ENCODE peak calls at places on chromosomes 3 and 15, in ten cellular contexts. One of them, this sample, is unnamed.

GRCh38 chr15:70196314-70197291 is 98.9 kb upstream of the TLE3 start:
- DNase-seq in WTC11: peak; percentile 81
- DNase-seq in GM13976: peak; percentile 91
- DNase-seq in MM.1S: peak; percentile 97
- DNase-seq in AG09309: peak; percentile 74
- DNase-seq in upper lobe of right lung: peak; percentile 71
- DNase-seq in ascending aorta: no peak
- DNase-seq in fibroblast of lung: peak; percentile 75
- DNase-seq in spleen: no peak
- DNase-seq in colonic mucosa: no peak
- DNase-seq in this sample: peak; percentile 26

GRCh38 chr15:74378853-74379252 is 11.4 kb upstream of the CYP11A1 start:
- DNase-seq in WTC11: no peak
- DNase-seq in GM13976: no peak
- DNase-seq in MM.1S: no peak
- DNase-seq in AG09309: no peak
- DNase-seq in upper lobe of right lung: no peak
- DNase-seq in ascending aorta: no peak
- DNase-seq in fibroblast of lung: no peak
- DNase-seq in spleen: no peak
- DNase-seq in colonic mucosa: no peak
- DNase-seq in this sample: peak; percentile 88

GRCh38 chr3:57026918-57027317 is 33.5 kb upstream of the SPATA12 start:
- DNase-seq in WTC11: no peak
- DNase-seq in GM13976: no peak
- DNase-seq in MM.1S: no peak
- DNase-seq in AG09309: no peak
- DNase-seq in upper lobe of right lung: no peak
- DNase-seq in ascending aorta: no peak
- DNase-seq in fibroblast of lung: peak; percentile 67
- DNase-seq in spleen: no peak
- DNase-seq in colonic mucosa: peak; percentile 36
- DNase-seq in this sample: no peak

GRCh38 chr3:32325957-32326356 is 65.7 kb upstream of the CMTM7 start:
- DNase-seq in WTC11: no peak
- DNase-seq in GM13976: no peak
- DNase-seq in MM.1S: no peak
- DNase-seq in AG09309: no peak
- DNase-seq in upper lobe of right lung: no peak
- DNase-seq in ascending aorta: no peak
- DNase-seq in fibroblast of lung: peak; percentile 25
- DNase-seq in spleen: no peak
- DNase-seq in colonic mucosa: no peak
- DNase-seq in this sample: no peak

GRCh38 chr3:57911588-57911987 is 96.6 kb upstream of the FLNB start:
- DNase-seq in WTC11: no peak
- DNase-seq in GM13976: no peak
- DNase-seq in MM.1S: no peak
- DNase-seq in AG09309: no peak
- DNase-seq in upper lobe of right lung: no peak
- DNase-seq in ascending aorta: no peak
- DNase-seq in fibroblast of lung: peak; percentile 34
- DNase-seq in spleen: no peak
- DNase-seq in colonic mucosa: no peak
- DNase-seq in this sample: no peak

GRCh38 chr15:89203705-89204273 is 17.6 kb downstream of the RLBP1 start:
- DNase-seq in WTC11: no peak
- DNase-seq in GM13976: peak; percentile 47
- DNase-seq in MM.1S: no peak
- DNase-seq in AG09309: no peak
- DNase-seq in upper lobe of right lung: no peak
- DNase-seq in ascending aorta: no peak
- DNase-seq in fibroblast of lung: no peak
- DNase-seq in spleen: no peak
- DNase-seq in colonic mucosa: no peak
- DNase-seq in this sample: peak; percentile 70

GRCh38 chr3:45656575-45657363 is 32.4 kb upstream of the SACM1L start:
- DNase-seq in WTC11: peak; percentile 87
- DNase-seq in GM13976: peak; percentile 79
- DNase-seq in MM.1S: peak; percentile 92
- DNase-seq in AG09309: peak; percentile 91
- DNase-seq in upper lobe of right lung: peak; percentile 92
- DNase-seq in ascending aorta: peak; percentile 73
- DNase-seq in fibroblast of lung: peak; percentile 97
- DNase-seq in spleen: peak; percentile 91
- DNase-seq in colonic mucosa: peak; percentile 92
- DNase-seq in this sample: peak; percentile 94

GRCh38 chr3:188283347-188283746 is 129.4 kb downstream of the LPP start:
- DNase-seq in WTC11: no peak
- DNase-seq in GM13976: no peak
- DNase-seq in MM.1S: no peak
- DNase-seq in AG09309: no peak
- DNase-seq in upper lobe of right lung: no peak
- DNase-seq in ascending aorta: no peak
- DNase-seq in fibroblast of lung: peak; percentile 88
- DNase-seq in spleen: no peak
- DNase-seq in colonic mucosa: peak; percentile 43
- DNase-seq in this sample: no peak

GRCh38 chr3:141482250-141482937 is 4.4 kb upstream of the RASA2 start:
- DNase-seq in WTC11: no peak
- DNase-seq in GM13976: no peak
- DNase-seq in MM.1S: no peak
- DNase-seq in AG09309: peak; percentile 72
- DNase-seq in upper lobe of right lung: no peak
- DNase-seq in ascending aorta: no peak
- DNase-seq in fibroblast of lung: peak; percentile 76
- DNase-seq in spleen: no peak
- DNase-seq in colonic mucosa: no peak
- DNase-seq in this sample: no peak

GRCh38 chr3:50269977-50270413 is 1.0 kb downstream of the SEMA3B start:
- DNase-seq in WTC11: no peak
- DNase-seq in GM13976: no peak
- DNase-seq in MM.1S: no peak
- DNase-seq in AG09309: no peak
- DNase-seq in upper lobe of right lung: no peak
- DNase-seq in ascending aorta: no peak
- DNase-seq in fibroblast of lung: no peak
- DNase-seq in spleen: no peak
- DNase-seq in colonic mucosa: no peak
- DNase-seq in this sample: no peak

GRCh38 chr15:64938192-64938591 is 26.5 kb downstream of the ANKDD1A start:
- DNase-seq in WTC11: no peak
- DNase-seq in GM13976: no peak
- DNase-seq in MM.1S: peak; percentile 7
- DNase-seq in AG09309: no peak
- DNase-seq in upper lobe of right lung: no peak
- DNase-seq in ascending aorta: no peak
- DNase-seq in fibroblast of lung: no peak
- DNase-seq in spleen: no peak
- DNase-seq in colonic mucosa: no peak
- DNase-seq in this sample: no peak

GRCh38 chr3:107208100-107208499 is 169.1 kb upstream of the CCDC54 start:
- DNase-seq in WTC11: no peak
- DNase-seq in GM13976: no peak
- DNase-seq in MM.1S: no peak
- DNase-seq in AG09309: peak; percentile 95
- DNase-seq in upper lobe of right lung: no peak
- DNase-seq in ascending aorta: no peak
- DNase-seq in fibroblast of lung: peak; percentile 100
- DNase-seq in spleen: no peak
- DNase-seq in colonic mucosa: peak; percentile 25
- DNase-seq in this sample: no peak

GRCh38 chr3:45236964-45237363 is 10.9 kb upstream of the TMEM158 start:
- DNase-seq in WTC11: no peak
- DNase-seq in GM13976: no peak
- DNase-seq in MM.1S: no peak
- DNase-seq in AG09309: no peak
- DNase-seq in upper lobe of right lung: no peak
- DNase-seq in ascending aorta: no peak
- DNase-seq in fibroblast of lung: no peak
- DNase-seq in spleen: no peak
- DNase-seq in colonic mucosa: no peak
- DNase-seq in this sample: no peak

GRCh38 chr15:51232581-51232980 is 105.8 kb downstream of the CYP19A1 start:
- DNase-seq in WTC11: no peak
- DNase-seq in GM13976: no peak
- DNase-seq in MM.1S: no peak
- DNase-seq in AG09309: no peak
- DNase-seq in upper lobe of right lung: no peak
- DNase-seq in ascending aorta: no peak
- DNase-seq in fibroblast of lung: no peak
- DNase-seq in spleen: no peak
- DNase-seq in colonic mucosa: no peak
- DNase-seq in this sample: no peak

GRCh38 chr15:51234181-51234927 is 104.0 kb downstream of the CYP19A1 start:
- DNase-seq in WTC11: no peak
- DNase-seq in GM13976: no peak
- DNase-seq in MM.1S: no peak
- DNase-seq in AG09309: no peak
- DNase-seq in upper lobe of right lung: no peak
- DNase-seq in ascending aorta: no peak
- DNase-seq in fibroblast of lung: no peak
- DNase-seq in spleen: no peak
- DNase-seq in colonic mucosa: no peak
- DNase-seq in this sample: no peak

GRCh38 chr15:51227967-51228783 is 110.2 kb downstream of the CYP19A1 start:
- DNase-seq in WTC11: no peak
- DNase-seq in GM13976: peak; percentile 76
- DNase-seq in MM.1S: peak; percentile 81
- DNase-seq in AG09309: peak; percentile 79
- DNase-seq in upper lobe of right lung: no peak
- DNase-seq in ascending aorta: peak; percentile 19
- DNase-seq in fibroblast of lung: peak; percentile 88
- DNase-seq in spleen: no peak
- DNase-seq in colonic mucosa: no peak
- DNase-seq in this sample: peak; percentile 48

GRCh38 chr15:51226813-51227212 is 111.6 kb downstream of the CYP19A1 start:
- DNase-seq in WTC11: no peak
- DNase-seq in GM13976: no peak
- DNase-seq in MM.1S: no peak
- DNase-seq in AG09309: no peak
- DNase-seq in upper lobe of right lung: no peak
- DNase-seq in ascending aorta: no peak
- DNase-seq in fibroblast of lung: no peak
- DNase-seq in spleen: no peak
- DNase-seq in colonic mucosa: no peak
- DNase-seq in this sample: no peak

GRCh38 chr15:51229907-51230328 is 108.5 kb downstream of the CYP19A1 start:
- DNase-seq in WTC11: no peak
- DNase-seq in GM13976: peak; percentile 45
- DNase-seq in MM.1S: peak; percentile 69
- DNase-seq in AG09309: no peak
- DNase-seq in upper lobe of right lung: no peak
- DNase-seq in ascending aorta: no peak
- DNase-seq in fibroblast of lung: peak; percentile 69
- DNase-seq in spleen: no peak
- DNase-seq in colonic mucosa: no peak
- DNase-seq in this sample: no peak
- TF ChIP-seq CTCF in WTC11: peak; percentile 25
- TF ChIP-seq CTCF in GM13976: peak; percentile 43
- TF ChIP-seq CTCF in MM.1S: peak; percentile 54
- TF ChIP-seq CTCF in AG09309: peak; percentile 47
- TF ChIP-seq CTCF in upper lobe of right lung: peak; percentile 30
- TF ChIP-seq CTCF in ascending aorta: peak; percentile 47
- TF ChIP-seq CTCF in fibroblast of lung: no peak
- TF ChIP-seq CTCF in spleen: peak; percentile 25
- TF ChIP-seq CTCF in colonic mucosa: no peak
- TF ChIP-seq CTCF in this sample: no peak

GRCh38 chr3:126659915-126660886 is 5.3 kb upstream of the TXNRD3 start:
- DNase-seq in WTC11: peak; percentile 41
- DNase-seq in GM13976: no peak
- DNase-seq in MM.1S: peak; percentile 42
- DNase-seq in AG09309: no peak
- DNase-seq in upper lobe of right lung: no peak
- DNase-seq in ascending aorta: no peak
- DNase-seq in fibroblast of lung: no peak
- DNase-seq in spleen: no peak
- DNase-seq in colonic mucosa: no peak
- DNase-seq in this sample: no peak
- TF ChIP-seq CTCF in WTC11: no peak
- TF ChIP-seq CTCF in GM13976: no peak
- TF ChIP-seq CTCF in MM.1S: peak; percentile 43
- TF ChIP-seq CTCF in AG09309: peak; percentile 41
- TF ChIP-seq CTCF in upper lobe of right lung: peak; percentile 11
- TF ChIP-seq CTCF in ascending aorta: no peak
- TF ChIP-seq CTCF in fibroblast of lung: no peak
- TF ChIP-seq CTCF in spleen: no peak
- TF ChIP-seq CTCF in colonic mucosa: no peak
- TF ChIP-seq CTCF in this sample: no peak

GRCh38 chr3:43257850-43258249 is 28.5 kb upstream of the SNRK start:
- DNase-seq in WTC11: no peak
- DNase-seq in GM13976: no peak
- DNase-seq in MM.1S: no peak
- DNase-seq in AG09309: no peak
- DNase-seq in upper lobe of right lung: peak; percentile 65
- DNase-seq in ascending aorta: no peak
- DNase-seq in fibroblast of lung: no peak
- DNase-seq in spleen: no peak
- DNase-seq in colonic mucosa: no peak
- DNase-seq in this sample: no peak

GRCh38 chr3:43256714-43257461 is 29.5 kb upstream of the SNRK start:
- DNase-seq in WTC11: no peak
- DNase-seq in GM13976: no peak
- DNase-seq in MM.1S: no peak
- DNase-seq in AG09309: no peak
- DNase-seq in upper lobe of right lung: no peak
- DNase-seq in ascending aorta: no peak
- DNase-seq in fibroblast of lung: peak; percentile 13
- DNase-seq in spleen: no peak
- DNase-seq in colonic mucosa: no peak
- DNase-seq in this sample: no peak

GRCh38 chr3:43259626-43260025 is 26.7 kb upstream of the SNRK start:
- DNase-seq in WTC11: no peak
- DNase-seq in GM13976: no peak
- DNase-seq in MM.1S: no peak
- DNase-seq in AG09309: no peak
- DNase-seq in upper lobe of right lung: no peak
- DNase-seq in ascending aorta: no peak
- DNase-seq in fibroblast of lung: no peak
- DNase-seq in spleen: no peak
- DNase-seq in colonic mucosa: no peak
- DNase-seq in this sample: no peak

GRCh38 chr3:43262194-43262593 is 24.1 kb upstream of the SNRK start:
- DNase-seq in WTC11: no peak
- DNase-seq in GM13976: no peak
- DNase-seq in MM.1S: no peak
- DNase-seq in AG09309: no peak
- DNase-seq in upper lobe of right lung: no peak
- DNase-seq in ascending aorta: no peak
- DNase-seq in fibroblast of lung: no peak
- DNase-seq in spleen: no peak
- DNase-seq in colonic mucosa: no peak
- DNase-seq in this sample: no peak

GRCh38 chr3:43260412-43260811 is 25.9 kb upstream of the SNRK start:
- DNase-seq in WTC11: no peak
- DNase-seq in GM13976: no peak
- DNase-seq in MM.1S: no peak
- DNase-seq in AG09309: no peak
- DNase-seq in upper lobe of right lung: no peak
- DNase-seq in ascending aorta: no peak
- DNase-seq in fibroblast of lung: no peak
- DNase-seq in spleen: no peak
- DNase-seq in colonic mucosa: no peak
- DNase-seq in this sample: no peak
- TF ChIP-seq CTCF in WTC11: no peak
- TF ChIP-seq CTCF in GM13976: no peak
- TF ChIP-seq CTCF in MM.1S: no peak
- TF ChIP-seq CTCF in AG09309: peak; percentile 14
- TF ChIP-seq CTCF in upper lobe of right lung: no peak
- TF ChIP-seq CTCF in ascending aorta: no peak
- TF ChIP-seq CTCF in fibroblast of lung: no peak
- TF ChIP-seq CTCF in spleen: no peak
- TF ChIP-seq CTCF in colonic mucosa: no peak
- TF ChIP-seq CTCF in this sample: no peak

GRCh38 chr3:73614385-73614784 is 10.4 kb downstream of the PDZRN3 start:
- DNase-seq in WTC11: no peak
- DNase-seq in GM13976: no peak
- DNase-seq in MM.1S: no peak
- DNase-seq in AG09309: peak; percentile 85
- DNase-seq in upper lobe of right lung: no peak
- DNase-seq in ascending aorta: no peak
- DNase-seq in fibroblast of lung: peak; percentile 88
- DNase-seq in spleen: no peak
- DNase-seq in colonic mucosa: peak; percentile 28
- DNase-seq in this sample: no peak
- TF ChIP-seq CTCF in WTC11: no peak
- TF ChIP-seq CTCF in GM13976: no peak
- TF ChIP-seq CTCF in MM.1S: no peak
- TF ChIP-seq CTCF in AG09309: no peak
- TF ChIP-seq CTCF in upper lobe of right lung: no peak
- TF ChIP-seq CTCF in ascending aorta: peak; percentile 13
- TF ChIP-seq CTCF in fibroblast of lung: no peak
- TF ChIP-seq CTCF in spleen: no peak
- TF ChIP-seq CTCF in colonic mucosa: no peak
- TF ChIP-seq CTCF in this sample: no peak

This sample was measured in activated CD8-positive, alpha-beta T cell treated with anti-CD3 and anti-CD28 coated beads for 36 hours.